ENCODE peak calls at places on chromosomes 13 and 19, in nine cellular contexts. X is RWPE2; J is HL-60; P is GM20000; Z is astrocyte of the spinal cord; K is cardiac fibroblast; U is CD8-positive, alpha-beta T cell; A is RWPE1; R is A549. W is an unnamed sample.
A peak's percentile ranks its signal among the peaks of the same experiment; 100 is the strongest.

GRCh38 chr19:46133101-46133627 is 8.7 kb upstream of the IGFL3 start:
- DNase-seq in A (peak; percentile 47), K (peak; percentile 98), R (no peak), J (no peak), Z (peak; percentile 97), P (no peak), U (no peak), X (peak; percentile 83), W (no peak)

GRCh38 chr13:110415669-110416068 is 108.6 kb downstream of the COL4A2 start:
- DNase-seq in U (no peak), P (no peak), K (peak; percentile 59), Z (no peak), X (no peak), J (peak; percentile 3), A (peak; percentile 74), R (peak; percentile 47), W (no peak)

GRCh38 chr13:51625555-51626345 is 41.5 kb downstream of the WDFY2 start:
- DNase-seq in P (no peak), R (no peak), K (no peak), A (peak; percentile 42), X (no peak), Z (peak; percentile 56), U (no peak), J (no peak), W (no peak)

GRCh38 chr13:21673592-21674270 is 2.9 kb downstream of the FGF9 start:
- DNase-seq in R (peak; percentile 36), A (peak; percentile 45), P (peak; percentile 87), K (peak; percentile 35), J (no peak), U (no peak), Z (no peak), X (no peak), W (no peak)

GRCh38 chr19:55461974-55462628 is 659 bp upstream of the ISOC2 start:
- DNase-seq in U (no peak), A (no peak), J (no peak), R (no peak), X (no peak), K (peak; percentile 52), Z (peak; percentile 35), P (no peak), W (no peak)

GRCh38 chr13:107822006-107822405 is 393.3 kb downstream of the LIG4 start:
- DNase-seq in Z (no peak), X (no peak), K (no peak), J (no peak), U (no peak), A (no peak), R (no peak), P (no peak), W (no peak)

GRCh38 chr19:29583196-29584006 is 22.7 kb upstream of the POP4 start:
- DNase-seq in A (peak; percentile 34), X (no peak), P (no peak), U (no peak), Z (no peak), R (no peak), J (no peak), K (peak; percentile 56), W (no peak)

GRCh38 chr13:88246239-88246638 is 575.1 kb downstream of the SLITRK5 start:
- DNase-seq in X (no peak), P (no peak), U (no peak), K (no peak), Z (no peak), A (no peak), R (no peak), J (no peak), W (no peak)

GRCh38 chr13:90928109-90928508 is 419.4 kb upstream of the MIR17HG start:
- DNase-seq in J (no peak), K (no peak), X (no peak), U (no peak), R (no peak), A (no peak), Z (no peak), P (no peak), W (no peak)

GRCh38 chr13:25654332-25654731 is 282.6 kb downstream of the ATP8A2 start:
- DNase-seq in A (no peak), Z (no peak), P (no peak), K (no peak), J (no peak), U (no peak), X (no peak), R (no peak), W (no peak)

GRCh38 chr13:45809810-45810394 is 41.7 kb downstream of the SIAH3 start:
- DNase-seq in K (no peak), J (no peak), R (no peak), A (no peak), Z (no peak), P (no peak), X (no peak), U (no peak), W (no peak)

GRCh38 chr13:45812599-45813372 is 38.8 kb downstream of the SIAH3 start:
- DNase-seq in Z (no peak), J (no peak), X (no peak), U (no peak), A (no peak), P (no peak), R (no peak), K (no peak), W (no peak)

GRCh38 chr13:45811891-45812583 is 39.5 kb downstream of the SIAH3 start:
- DNase-seq in A (peak; percentile 75), Z (no peak), R (no peak), J (no peak), X (peak; percentile 69), K (no peak), P (no peak), U (no peak), W (no peak)

GRCh38 chr13:45807520-45808099 is 43.9 kb downstream of the SIAH3 start:
- DNase-seq in P (peak; percentile 56), K (peak; percentile 70), R (peak; percentile 43), J (peak; percentile 28), A (peak; percentile 73), Z (peak; percentile 57), U (no peak), X (no peak), W (no peak)
- TF ChIP-seq CTCF in P (peak; percentile 57), K (peak; percentile 58), R (peak; percentile 53), J (peak; percentile 70), A (peak; percentile 76), Z (peak; percentile 67), U (peak; percentile 16), X (peak; percentile 83), W (peak; percentile 70)

GRCh38 chr19:53808710-53809125 is 15.4 kb downstream of the NLRP12 start:
- DNase-seq in X (no peak), P (no peak), U (no peak), K (peak; percentile 70), R (peak; percentile 52), A (peak; percentile 14), Z (peak; percentile 24), J (no peak), W (no peak)
- TF ChIP-seq CTCF in X (peak; percentile 76), P (no peak), U (no peak), K (peak; percentile 69), R (peak; percentile 86), A (peak; percentile 62), Z (peak; percentile 67), J (peak; percentile 56), W (peak; percentile 55)

GRCh38 chr13:68927387-68928026 is 1180.1 kb upstream of the ATXN8OS start:
- DNase-seq in U (no peak), X (no peak), K (no peak), R (no peak), P (no peak), J (no peak), Z (peak; percentile 44), A (peak; percentile 1), W (no peak)
- TF ChIP-seq CTCF in U (no peak), X (peak; percentile 76), K (no peak), R (peak; percentile 30), P (no peak), J (no peak), Z (peak; percentile 69), A (peak; percentile 63), W (no peak)

GRCh38 chr19:4115050-4115817 is 8.7 kb downstream of the MAP2K2 start:
- DNase-seq in R (no peak), X (no peak), K (no peak), A (no peak), Z (no peak), U (peak; percentile 39), J (peak; percentile 50), P (peak; percentile 91), W (peak; percentile 75)
- TF ChIP-seq CTCF in R (no peak), X (no peak), K (no peak), A (no peak), Z (no peak), U (no peak), J (no peak), P (no peak), W (no peak)

DNA sequence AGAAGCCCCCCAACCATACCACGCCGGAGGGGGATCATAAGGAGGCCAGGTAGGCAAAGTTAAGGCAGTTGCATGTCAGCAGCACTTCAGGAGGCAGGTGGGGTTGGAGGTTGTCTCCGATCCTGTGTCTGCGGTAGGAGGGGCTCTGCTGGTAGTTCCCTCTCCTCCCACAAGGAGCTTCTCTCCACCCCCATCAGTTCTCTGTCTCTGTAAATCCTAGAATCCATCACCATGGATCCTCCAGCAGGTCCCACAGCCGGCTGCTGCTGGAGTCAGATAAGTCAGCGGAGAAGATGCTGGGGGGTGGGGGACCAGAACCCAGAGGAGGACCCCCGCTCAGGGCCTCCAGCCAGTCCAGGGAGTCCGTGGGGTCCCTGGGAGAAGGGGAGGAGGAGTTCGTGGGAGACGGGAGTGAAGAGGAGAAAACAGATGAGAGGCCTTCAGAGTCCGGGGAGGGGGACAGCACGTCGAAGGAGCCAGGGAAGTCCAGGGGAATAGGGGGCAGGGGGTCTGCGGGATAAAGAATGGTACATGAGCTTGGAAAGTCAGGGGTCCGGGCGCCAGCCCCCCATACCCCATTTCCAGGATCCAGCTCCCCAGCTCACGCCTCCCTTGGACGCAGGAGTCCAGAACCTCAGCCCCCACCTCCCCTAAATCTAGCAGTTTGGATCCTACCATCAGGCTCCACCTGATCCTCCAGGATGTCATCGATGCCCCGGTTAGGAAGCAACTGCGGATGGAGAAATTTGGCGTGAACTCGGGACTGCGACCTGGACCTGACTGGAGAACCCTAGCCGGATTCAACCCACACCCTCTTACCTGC is 6.3 kb downstream of the MAMSTR start:
- DNase-seq in X (no peak), J (no peak), R (peak; percentile 94), Z (no peak), P (peak; percentile 33), K (peak; percentile 19), U (no peak), A (no peak), W (no peak)
- TF ChIP-seq CTCF in X (no peak), J (no peak), R (no peak), Z (peak; percentile 41), P (no peak), K (peak; percentile 60), U (peak; percentile 28), A (no peak), W (no peak)